ENCODE peak calls at places on chromosome 20, in six cellular contexts. One of them, this sample, is unnamed.
A peak's percentile ranks its signal among the peaks of the same experiment; 100 is the strongest.

GRCh38 chr20:1631309-1632227 is 11.8 kb upstream of the SIRPB1 start:
- DNase-seq in activated CD4-positive, CD25-positive, alpha-beta regulatory T cell treated with anti-CD3 and anti-CD28 coated beads, Interleukin-2, amount 50 U/mL, for 16 hours: no peak
- DNase-seq in LoVo: no peak
- DNase-seq in GDM1: no peak
- DNase-seq in GOT3: peak; percentile 13
- DNase-seq in T-cell: no peak
- DNase-seq in this sample: no peak

GRCh38 chr20:37303637-37304036 is 14.2 kb downstream of the MANBAL start:
- DNase-seq in activated CD4-positive, CD25-positive, alpha-beta regulatory T cell treated with anti-CD3 and anti-CD28 coated beads, Interleukin-2, amount 50 U/mL, for 16 hours: no peak
- DNase-seq in LoVo: no peak
- DNase-seq in GDM1: no peak
- DNase-seq in GOT3: no peak
- DNase-seq in T-cell: no peak
- DNase-seq in this sample: peak; percentile 36

GRCh38 chr20:61649879-61650200 is 397.8 kb downstream of the CDH4 start:
- DNase-seq in activated CD4-positive, CD25-positive, alpha-beta regulatory T cell treated with anti-CD3 and anti-CD28 coated beads, Interleukin-2, amount 50 U/mL, for 16 hours: no peak
- DNase-seq in LoVo: no peak
- DNase-seq in GDM1: no peak
- DNase-seq in GOT3: no peak
- DNase-seq in T-cell: no peak
- DNase-seq in this sample: no peak

GRCh38 chr20:3811421-3812258 is 8.7 kb upstream of the AP5S1 start:
- DNase-seq in activated CD4-positive, CD25-positive, alpha-beta regulatory T cell treated with anti-CD3 and anti-CD28 coated beads, Interleukin-2, amount 50 U/mL, for 16 hours: peak; percentile 85
- DNase-seq in LoVo: peak; percentile 98
- DNase-seq in GDM1: peak; percentile 74
- DNase-seq in GOT3: peak; percentile 99
- DNase-seq in T-cell: peak; percentile 92
- DNase-seq in this sample: peak; percentile 98

GRCh38 chr20:25237610-25238318 is 10.1 kb upstream of the PYGB start:
- DNase-seq in activated CD4-positive, CD25-positive, alpha-beta regulatory T cell treated with anti-CD3 and anti-CD28 coated beads, Interleukin-2, amount 50 U/mL, for 16 hours: peak; percentile 15
- DNase-seq in LoVo: peak; percentile 97
- DNase-seq in GDM1: peak; percentile 51
- DNase-seq in GOT3: peak; percentile 72
- DNase-seq in T-cell: no peak
- DNase-seq in this sample: no peak

GRCh38 chr20:58192567-58192966 is 35.9 kb downstream of the ANKRD60 start:
- DNase-seq in activated CD4-positive, CD25-positive, alpha-beta regulatory T cell treated with anti-CD3 and anti-CD28 coated beads, Interleukin-2, amount 50 U/mL, for 16 hours: no peak
- DNase-seq in LoVo: no peak
- DNase-seq in GDM1: no peak
- DNase-seq in GOT3: no peak
- DNase-seq in T-cell: no peak
- DNase-seq in this sample: no peak

GRCh38 chr20:25242231-25242630 is 5.7 kb upstream of the PYGB start:
- DNase-seq in activated CD4-positive, CD25-positive, alpha-beta regulatory T cell treated with anti-CD3 and anti-CD28 coated beads, Interleukin-2, amount 50 U/mL, for 16 hours: no peak
- DNase-seq in LoVo: no peak
- DNase-seq in GDM1: no peak
- DNase-seq in GOT3: no peak
- DNase-seq in T-cell: no peak
- DNase-seq in this sample: no peak

GRCh38 chr20:10672579-10673127 is 1.1 kb downstream of the JAG1 start:
- DNase-seq in activated CD4-positive, CD25-positive, alpha-beta regulatory T cell treated with anti-CD3 and anti-CD28 coated beads, Interleukin-2, amount 50 U/mL, for 16 hours: no peak
- DNase-seq in LoVo: peak; percentile 34
- DNase-seq in GDM1: peak; percentile 26
- DNase-seq in GOT3: peak; percentile 45
- DNase-seq in T-cell: no peak
- DNase-seq in this sample: peak; percentile 55

GRCh38 chr20:21090738-21091120 is 15.4 kb downstream of the LINC00237 start:
- DNase-seq in activated CD4-positive, CD25-positive, alpha-beta regulatory T cell treated with anti-CD3 and anti-CD28 coated beads, Interleukin-2, amount 50 U/mL, for 16 hours: no peak
- DNase-seq in LoVo: no peak
- DNase-seq in GDM1: no peak
- DNase-seq in GOT3: no peak
- DNase-seq in T-cell: no peak
- DNase-seq in this sample: peak; percentile 48

GRCh38 chr20:20331796-20332195 is 36.1 kb upstream of the INSM1 start:
- DNase-seq in activated CD4-positive, CD25-positive, alpha-beta regulatory T cell treated with anti-CD3 and anti-CD28 coated beads, Interleukin-2, amount 50 U/mL, for 16 hours: no peak
- DNase-seq in LoVo: no peak
- DNase-seq in GDM1: no peak
- DNase-seq in GOT3: no peak
- DNase-seq in T-cell: no peak
- DNase-seq in this sample: peak; percentile 17

GRCh38 chr20:36666181-36666740 is 20.3 kb upstream of the SLA2 start:
- DNase-seq in activated CD4-positive, CD25-positive, alpha-beta regulatory T cell treated with anti-CD3 and anti-CD28 coated beads, Interleukin-2, amount 50 U/mL, for 16 hours: no peak
- DNase-seq in LoVo: no peak
- DNase-seq in GDM1: no peak
- DNase-seq in GOT3: no peak
- DNase-seq in T-cell: no peak
- DNase-seq in this sample: no peak

This sample was measured in NCI-H345.